ENCODE peak calls at places on chromosomes 16 and 17, in nine cellular contexts. Q is activated T-cell treated with anti-CD3 and anti-CD28 coated beads, Interleukin-2, amount 50 U/mL, for 72 hours; N is fibroblast of mammary gland; V is bronchial epithelial cell; W is breast epithelium; M is stimulated activated effector memory CD8-positive, alpha-beta T cell treated with anti-CD3 and anti-CD28 coated beads, Interleukin-12 subunit alpha, Interleukin-12 subunit beta, amount 100 ng/mL, for 72 hours; E is NAMALWA; T is GM12891; D is Calu3. C is an unnamed sample.

GRCh38 chr16:19029980-19030379 is 37.4 kb upstream of the COQ7 start:
- DNase-seq in Q (no peak), N (no peak), V (no peak), W (no peak), M (no peak), E (no peak), T (no peak), D (no peak), C (no peak)

GRCh38 chr17:80474231-80474932 is 2.0 kb downstream of the NPTX1 start:
- DNase-seq in Q (peak), N (peak), V (no peak), W (no peak), M (no peak), E (peak), T (no peak), D (no peak), C (peak)

GRCh38 chr17:28925912-28926365 is 23.1 kb upstream of the DHRS13 start:
- DNase-seq in Q (peak), N (peak), V (peak), W (no peak), M (peak), E (no peak), T (no peak), D (no peak), C (peak)

GRCh38 chr17:76335716-76336381 is 17.9 kb downstream of the PRPSAP1 start:
- DNase-seq in Q (no peak), N (no peak), V (no peak), W (no peak), M (no peak), E (no peak), T (no peak), D (no peak), C (no peak)

GRCh38 chr16:67456383-67457140 is 24.4 kb downstream of the ATP6V0D1 start:
- DNase-seq in Q (no peak), N (peak), V (peak), W (no peak), M (no peak), E (peak), T (no peak), D (no peak), C (no peak)

GRCh38 chr17:79622201-79622601 is 11.3 kb upstream of the RBFOX3 start:
- DNase-seq in Q (no peak), N (no peak), V (no peak), W (peak), M (no peak), E (no peak), T (no peak), D (no peak), C (no peak)

GRCh38 chr17:17824119-17824779 is 12.5 kb downstream of the SREBF1 start:
- DNase-seq in Q (peak), N (no peak), V (no peak), W (no peak), M (no peak), E (no peak), T (no peak), D (no peak), C (peak)

GRCh38 chr16:8962393-8963009 is 1.2 kb downstream of the USP7 start:
- DNase-seq in Q (peak), N (no peak), V (no peak), W (no peak), M (no peak), E (peak), T (no peak), D (peak), C (peak)

GRCh38 chr16:66115373-66115772 is 251.1 kb upstream of the CDH5 start:
- DNase-seq in Q (no peak), N (peak), V (no peak), W (no peak), M (no peak), E (no peak), T (no peak), D (no peak), C (peak)

GRCh38 chr17:4161560-4162221 is 18.7 kb downstream of the CYB5D2 start:
- DNase-seq in Q (no peak), N (no peak), V (no peak), W (no peak), M (no peak), E (no peak), T (no peak), D (peak), C (no peak)

GRCh38 chr16:69520800-69521602 is 44.8 kb upstream of the NFAT5 start:
- DNase-seq in Q (peak), N (no peak), V (no peak), W (no peak), M (peak), E (no peak), T (no peak), D (no peak), C (peak)

C was measured in GM12865.